ENCODE peak calls at places on chromosomes 4 and X, in five cellular contexts. One of them, this sample, is unnamed.

GRCh38 chr4:42281324-42282020 is 115.8 kb upstream of the SHISA3 start:
- DNase-seq in tibial artery: no peak
- DNase-seq in SJSA1: no peak
- DNase-seq in IMR-90: no peak
- DNase-seq in tibial nerve: no peak
- DNase-seq in this sample: no peak

GRCh38 chr4:90215286-90215685 is 88.1 kb downstream of the CCSER1 start:
- DNase-seq in SJSA1: no peak
- DNase-seq in tibial artery: no peak
- DNase-seq in tibial nerve: no peak
- DNase-seq in IMR-90: no peak
- DNase-seq in this sample: no peak

GRCh38 chr4:159177265-159178146 is 74.6 kb downstream of the RAPGEF2 start:
- DNase-seq in SJSA1: no peak
- DNase-seq in tibial nerve: no peak
- DNase-seq in IMR-90: no peak
- DNase-seq in tibial artery: no peak
- DNase-seq in this sample: no peak

GRCh38 chr4:116866116-116866515 is 219.3 kb downstream of the TRAM1L1 start:
- DNase-seq in SJSA1: no peak
- DNase-seq in IMR-90: no peak
- DNase-seq in tibial artery: no peak
- DNase-seq in tibial nerve: no peak
- DNase-seq in this sample: no peak

GRCh38 chr4:128653514-128654420 is 155.7 kb upstream of the JADE1 start:
- DNase-seq in tibial nerve: peak; percentile 42
- DNase-seq in IMR-90: peak; percentile 70
- DNase-seq in tibial artery: peak; percentile 38
- DNase-seq in SJSA1: no peak
- DNase-seq in this sample: peak; percentile 47

GRCh38 chr4:58093352-58093751 is 983.2 kb upstream of the IGFBP7 start:
- DNase-seq in SJSA1: no peak
- DNase-seq in IMR-90: no peak
- DNase-seq in tibial artery: no peak
- DNase-seq in tibial nerve: no peak
- DNase-seq in this sample: no peak

GRCh38 chrX:2503591-2504500 is 3.1 kb upstream of the DHRSX start:
- DNase-seq in tibial artery: no peak
- DNase-seq in IMR-90: no peak
- DNase-seq in tibial nerve: no peak
- DNase-seq in SJSA1: peak; percentile 11
- DNase-seq in this sample: no peak

GRCh38 chrX:112521658-112522057 is 158.1 kb downstream of the LHFPL1 start:
- DNase-seq in IMR-90: no peak
- DNase-seq in tibial artery: no peak
- DNase-seq in SJSA1: no peak
- DNase-seq in tibial nerve: no peak
- DNase-seq in this sample: no peak

GRCh38 chr4:60945641-60946040 is 254.5 kb upstream of the ADGRL3 start:
- DNase-seq in IMR-90: no peak
- DNase-seq in SJSA1: no peak
- DNase-seq in tibial artery: no peak
- DNase-seq in tibial nerve: no peak
- DNase-seq in this sample: no peak

GRCh38 chr4:75940692-75941253 is at the start of gene NAAA:
- DNase-seq in tibial nerve: peak; percentile 10
- DNase-seq in SJSA1: peak; percentile 83
- DNase-seq in tibial artery: peak; percentile 69
- DNase-seq in IMR-90: peak; percentile 65
- DNase-seq in this sample: peak; percentile 88

GRCh38 chr4:103008875-103009729 is 10.4 kb downstream of the SLC9B1 start:
- DNase-seq in tibial artery: no peak
- DNase-seq in SJSA1: no peak
- DNase-seq in tibial nerve: peak; percentile 62
- DNase-seq in IMR-90: peak; percentile 80
- DNase-seq in this sample: peak; percentile 37

GRCh38 chrX:13055486-13055885 is 11.1 kb upstream of the FAM9C start:
- DNase-seq in tibial artery: no peak
- DNase-seq in tibial nerve: no peak
- DNase-seq in SJSA1: no peak
- DNase-seq in IMR-90: no peak
- DNase-seq in this sample: no peak

GRCh38 chr4:1708581-1708980 is 3.5 kb downstream of the SLBP start:
- DNase-seq in tibial artery: no peak
- DNase-seq in tibial nerve: no peak
- DNase-seq in SJSA1: no peak
- DNase-seq in IMR-90: no peak
- DNase-seq in this sample: no peak

GRCh38 chr4:140856692-140857091 is 100.5 kb upstream of the TBC1D9 start:
- DNase-seq in tibial artery: no peak
- DNase-seq in IMR-90: peak; percentile 22
- DNase-seq in SJSA1: peak; percentile 51
- DNase-seq in tibial nerve: no peak
- DNase-seq in this sample: no peak

GRCh38 chr4:41731569-41731968 is 17.0 kb downstream of the PHOX2B start:
- DNase-seq in tibial artery: no peak
- DNase-seq in SJSA1: no peak
- DNase-seq in IMR-90: no peak
- DNase-seq in tibial nerve: no peak
- DNase-seq in this sample: no peak

GRCh38 chr4:13597604-13598003 is 29.9 kb downstream of the BOD1L1 start:
- DNase-seq in IMR-90: peak; percentile 38
- DNase-seq in tibial artery: no peak
- DNase-seq in SJSA1: no peak
- DNase-seq in tibial nerve: no peak
- DNase-seq in this sample: no peak

GRCh38 chr4:101649790-101650450 is 140.6 kb upstream of the BANK1 start:
- DNase-seq in SJSA1: no peak
- DNase-seq in tibial nerve: no peak
- DNase-seq in tibial artery: no peak
- DNase-seq in IMR-90: no peak
- DNase-seq in this sample: no peak
- H3K27ac ChIP-seq in SJSA1: no peak overlapping the region
- H3K27ac ChIP-seq in tibial nerve: no peak overlapping the region
- H3K27ac ChIP-seq in tibial artery: no peak overlapping the region
- H3K27ac ChIP-seq in IMR-90: no peak overlapping the region
- H3K27ac ChIP-seq in this sample: no peak overlapping the region

GRCh38 chr4:23332266-23332665 is 557.6 kb downstream of the PPARGC1A start:
- DNase-seq in SJSA1: no peak
- DNase-seq in IMR-90: no peak
- DNase-seq in tibial nerve: no peak
- DNase-seq in tibial artery: no peak
- DNase-seq in this sample: no peak

GRCh38 chr4:23337292-23337691 is 552.6 kb downstream of the PPARGC1A start:
- DNase-seq in IMR-90: no peak
- DNase-seq in SJSA1: no peak
- DNase-seq in tibial artery: no peak
- DNase-seq in tibial nerve: no peak
- DNase-seq in this sample: no peak

GRCh38 chr4:23333946-23334878 is 555.6 kb downstream of the PPARGC1A start:
- DNase-seq in IMR-90: peak; percentile 71
- DNase-seq in tibial nerve: peak; percentile 7
- DNase-seq in tibial artery: no peak
- DNase-seq in SJSA1: no peak
- DNase-seq in this sample: peak; percentile 21

GRCh38 chr4:23333556-23333945 is 556.3 kb downstream of the PPARGC1A start:
- DNase-seq in SJSA1: no peak
- DNase-seq in IMR-90: peak; percentile 6
- DNase-seq in tibial artery: no peak
- DNase-seq in tibial nerve: no peak
- DNase-seq in this sample: no peak
- H3K4me3 ChIP-seq in SJSA1: no peak overlapping the region
- H3K4me3 ChIP-seq in IMR-90: no peak overlapping the region
- H3K4me3 ChIP-seq in tibial artery: no peak overlapping the region
- H3K4me3 ChIP-seq in tibial nerve: no peak overlapping the region
- H3K4me3 ChIP-seq in this sample: no peak overlapping the region

GRCh38 chr4:8238061-8238511 is 31.5 kb upstream of the HTRA3 start:
- DNase-seq in SJSA1: no peak
- DNase-seq in tibial nerve: no peak
- DNase-seq in tibial artery: no peak
- DNase-seq in IMR-90: no peak
- DNase-seq in this sample: peak; percentile 81

GRCh38 chr4:8236141-8236919 is 33.2 kb upstream of the HTRA3 start:
- DNase-seq in IMR-90: no peak
- DNase-seq in SJSA1: no peak
- DNase-seq in tibial nerve: no peak
- DNase-seq in tibial artery: no peak
- DNase-seq in this sample: no peak

GRCh38 chr4:8236920-8237195 is 32.7 kb upstream of the HTRA3 start:
- DNase-seq in tibial nerve: no peak
- DNase-seq in SJSA1: no peak
- DNase-seq in IMR-90: no peak
- DNase-seq in tibial artery: no peak
- DNase-seq in this sample: no peak

GRCh38 chr4:8238515-8239053 is 31.0 kb upstream of the HTRA3 start:
- DNase-seq in tibial nerve: no peak
- DNase-seq in tibial artery: no peak
- DNase-seq in SJSA1: no peak
- DNase-seq in IMR-90: no peak
- DNase-seq in this sample: no peak

DNA sequence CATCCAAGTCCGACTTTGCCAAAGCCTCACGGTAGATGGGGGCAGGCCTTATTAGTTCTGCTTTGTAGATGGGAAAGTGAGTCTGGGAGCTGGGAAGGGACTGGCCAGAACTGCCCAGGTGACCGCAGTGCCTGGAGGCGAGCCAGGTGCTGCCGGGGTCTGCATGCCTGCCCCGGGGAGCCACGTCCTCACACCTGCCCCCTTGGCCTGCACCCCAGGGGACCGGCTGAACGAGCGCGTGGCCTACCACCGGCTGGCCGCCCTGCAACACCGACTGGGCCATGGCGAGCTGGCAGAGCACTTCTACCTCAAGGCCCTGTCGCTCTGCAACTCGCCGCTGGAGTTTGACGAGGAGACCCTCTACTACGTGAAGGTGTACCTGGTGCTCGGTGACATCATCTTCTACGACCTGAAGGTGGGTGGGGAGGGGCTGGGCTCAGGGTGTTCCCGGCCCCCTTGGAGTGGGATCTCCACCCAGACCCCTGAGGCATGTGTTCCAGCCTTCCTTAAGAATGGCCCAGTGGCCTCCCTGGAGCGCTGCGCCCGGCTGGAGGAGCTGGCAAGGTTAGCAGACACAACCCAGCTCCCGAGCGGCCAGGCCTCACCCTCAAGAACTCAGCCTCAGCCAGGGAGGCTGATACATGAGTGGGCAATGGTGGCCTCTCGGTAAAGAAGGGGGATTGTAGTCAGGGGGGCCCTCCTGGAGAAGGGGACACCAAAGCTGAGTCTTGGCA is 32.1 kb upstream of the HTRA3 start:
- DNase-seq in tibial artery: no peak
- DNase-seq in SJSA1: no peak
- DNase-seq in IMR-90: no peak
- DNase-seq in tibial nerve: no peak
- DNase-seq in this sample: no peak
- H3K27ac ChIP-seq in tibial artery: no peak overlapping the region
- H3K27ac ChIP-seq in SJSA1: no peak overlapping the region
- H3K27ac ChIP-seq in IMR-90: no peak overlapping the region
- H3K27ac ChIP-seq in tibial nerve: no peak overlapping the region
- H3K27ac ChIP-seq in this sample: no peak overlapping the region

GRCh38 chr4:3183008-3183407 is 66.0 kb upstream of the MSANTD1 start:
- DNase-seq in tibial artery: no peak
- DNase-seq in SJSA1: no peak
- DNase-seq in IMR-90: no peak
- DNase-seq in tibial nerve: no peak
- DNase-seq in this sample: no peak

GRCh38 chr4:3176625-3177229 is 72.2 kb upstream of the MSANTD1 start:
- DNase-seq in tibial nerve: no peak
- DNase-seq in tibial artery: no peak
- DNase-seq in SJSA1: no peak
- DNase-seq in IMR-90: no peak
- DNase-seq in this sample: peak; percentile 22

GRCh38 chr4:3177905-3178304 is 71.1 kb upstream of the MSANTD1 start:
- DNase-seq in tibial nerve: no peak
- DNase-seq in SJSA1: no peak
- DNase-seq in IMR-90: no peak
- DNase-seq in tibial artery: no peak
- DNase-seq in this sample: no peak

GRCh38 chr4:3178351-3178750 is 70.6 kb upstream of the MSANTD1 start:
- DNase-seq in tibial artery: no peak
- DNase-seq in tibial nerve: no peak
- DNase-seq in SJSA1: no peak
- DNase-seq in IMR-90: no peak
- DNase-seq in this sample: no peak

DNA sequence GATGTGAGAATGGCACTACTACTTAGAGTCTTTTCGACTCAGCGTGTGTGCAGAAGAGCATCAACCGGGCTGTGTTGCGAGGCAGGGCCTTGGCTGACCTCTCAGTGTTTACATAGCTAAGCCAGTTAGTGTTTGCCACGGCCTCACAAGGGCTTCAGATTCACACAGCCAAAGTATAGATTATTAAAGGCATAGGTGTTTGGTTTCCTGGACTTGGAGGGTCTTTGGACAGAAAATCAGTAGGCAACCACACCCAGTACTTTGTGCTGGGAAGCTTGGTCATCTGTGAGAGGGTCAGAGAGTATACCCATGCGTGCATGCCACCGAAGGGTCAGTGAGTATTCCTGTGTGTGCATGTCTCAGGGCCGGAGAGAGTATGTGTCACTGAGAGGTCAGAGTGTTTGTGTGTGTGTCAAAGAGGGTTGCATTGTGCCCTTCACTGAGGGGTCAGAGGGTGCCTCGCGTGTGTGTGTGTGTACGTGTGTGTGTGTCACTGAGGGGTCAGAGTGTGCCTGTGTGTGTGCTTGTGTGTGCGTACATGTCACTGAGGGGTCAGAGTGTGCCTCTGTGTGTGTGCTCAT is 69.7 kb upstream of the MSANTD1 start:
- DNase-seq in IMR-90: peak; percentile 41
- DNase-seq in tibial nerve: no peak
- DNase-seq in tibial artery: no peak
- DNase-seq in SJSA1: no peak
- DNase-seq in this sample: no peak
- H3K4me3 ChIP-seq in IMR-90: no peak overlapping the region
- H3K4me3 ChIP-seq in tibial nerve: no peak overlapping the region
- H3K4me3 ChIP-seq in tibial artery: no peak overlapping the region
- H3K4me3 ChIP-seq in SJSA1: no peak overlapping the region
- H3K4me3 ChIP-seq in this sample: no peak overlapping the region

GRCh38 chrX:118074086-118074485 is 42.5 kb downstream of the KLHL13 start:
- DNase-seq in tibial artery: no peak
- DNase-seq in tibial nerve: no peak
- DNase-seq in IMR-90: no peak
- DNase-seq in SJSA1: no peak
- DNase-seq in this sample: no peak
- H3K27ac ChIP-seq in tibial artery: no peak overlapping the region
- H3K27ac ChIP-seq in tibial nerve: no peak overlapping the region
- H3K27ac ChIP-seq in IMR-90: no peak overlapping the region
- H3K27ac ChIP-seq in SJSA1: no peak overlapping the region
- H3K27ac ChIP-seq in this sample: no peak overlapping the region

DNA sequence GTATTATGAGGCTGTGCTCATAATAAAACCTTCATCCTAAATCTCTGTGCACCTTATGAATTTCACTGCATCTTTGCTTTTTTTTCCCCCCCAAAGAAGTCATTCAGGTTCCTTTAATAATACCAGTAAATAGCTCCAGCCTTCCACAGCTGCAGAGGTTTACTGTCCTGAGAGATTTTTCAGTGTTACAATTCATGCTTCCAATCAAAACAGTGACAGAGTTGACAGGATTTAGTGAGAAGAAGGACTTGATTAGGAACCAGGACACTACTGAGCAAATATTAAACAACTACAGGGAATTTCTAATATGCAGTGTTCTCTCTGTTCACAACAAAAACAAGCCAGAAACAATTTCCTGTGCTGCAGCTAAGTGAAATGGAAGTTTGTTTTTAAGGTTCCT is 149.1 kb downstream of the RASL11B start:
- DNase-seq in tibial nerve: no peak
- DNase-seq in SJSA1: no peak
- DNase-seq in IMR-90: no peak
- DNase-seq in tibial artery: no peak
- DNase-seq in this sample: no peak
- H3K4me3 ChIP-seq in tibial nerve: no peak overlapping the region
- H3K4me3 ChIP-seq in SJSA1: no peak overlapping the region
- H3K4me3 ChIP-seq in IMR-90: no peak overlapping the region
- H3K4me3 ChIP-seq in tibial artery: no peak overlapping the region
- H3K4me3 ChIP-seq in this sample: no peak overlapping the region